ENCODE peak calls at places on chromosomes 11 and 22, in ten cellular contexts. Q is cardiac muscle cell; S is activated B cell treated with CpG ODN at 0.5 μM for 24 hours; B is SK-N-SH; D is progenitor cell of endocrine pancreas; V is A549; Y is left ventricle myocardium inferior; M is PC-9; C is sigmoid colon; U is CD4-positive, alpha-beta T cell. E is an unnamed sample.

GRCh38 chr11:125348141-125348651 is 147.9 kb downstream of the FEZ1 start:
- DNase-seq in Q (no peak), S (no peak), B (no peak), D (no peak), V (no peak), Y (no peak), M (no peak), C (no peak), U (no peak), E (no peak)

GRCh38 chr11:20110908-20111669 is 49.2 kb downstream of the DBX1 start:
- DNase-seq in Q (peak), S (no peak), B (peak), D (peak), V (peak), Y (no peak), M (peak), C (no peak), U (no peak), E (peak)

GRCh38 chr22:38443675-38444521 is 11.1 kb downstream of the KCNJ4 start:
- DNase-seq in Q (no peak), S (no peak), B (no peak), D (no peak), V (no peak), Y (no peak), M (no peak), C (no peak), U (no peak), E (no peak)

GRCh38 chr11:69102732-69103615 is 52.8 kb upstream of the SMIM38 start:
- DNase-seq in Q (no peak), S (no peak), B (peak), D (no peak), V (no peak), Y (no peak), M (peak), C (no peak), U (no peak), E (no peak)

GRCh38 chr22:22048981-22049531 is 66.5 kb upstream of the TOP3B start:
- DNase-seq in Q (no peak), S (no peak), B (no peak), D (no peak), V (no peak), Y (no peak), M (no peak), C (no peak), U (no peak), E (no peak)

GRCh38 chr22:33381531-33382406 is 323.6 kb upstream of the SYN3 start:
- DNase-seq in Q (no peak), S (no peak), B (no peak), D (no peak), V (no peak), Y (no peak), M (no peak), C (no peak), U (no peak), E (no peak)

GRCh38 chr22:27880778-27881394 is 38.2 kb downstream of the PITPNB start:
- DNase-seq in Q (peak), S (no peak), B (peak), D (no peak), V (peak), Y (no peak), M (peak), C (no peak), U (no peak), E (peak)

GRCh38 chr22:22803285-22803853 is 84.2 kb upstream of the IGLL5 start:
- DNase-seq in Q (no peak), S (no peak), B (no peak), D (no peak), V (no peak), Y (no peak), M (no peak), C (no peak), U (no peak), E (no peak)

GRCh38 chr11:111327908-111328624 is 29.7 kb downstream of the POU2AF3 start:
- DNase-seq in Q (no peak), S (no peak), B (no peak), D (no peak), V (no peak), Y (peak), M (peak), C (peak), U (no peak), E (no peak)

GRCh38 chr11:102974552-102975280 is 19.2 kb upstream of the MMP13 start:
- DNase-seq in Q (peak), S (no peak), B (no peak), D (no peak), V (no peak), Y (no peak), M (peak), C (no peak), U (no peak), E (no peak)

GRCh38 chr22:43435851-43436535 is 24.2 kb downstream of the MPPED1 start:
- DNase-seq in Q (no peak), S (no peak), B (no peak), D (no peak), V (no peak), Y (no peak), M (no peak), C (no peak), U (no peak), E (no peak)

GRCh38 chr22:19663286-19663815 is 51.0 kb upstream of the SEPTIN5 start:
- DNase-seq in Q (peak), S (no peak), B (peak), D (no peak), V (no peak), Y (peak), M (peak), C (no peak), U (no peak), E (no peak)

GRCh38 chr11:77884186-77884828 is 63.4 kb downstream of the AAMDC start:
- DNase-seq in Q (peak), S (no peak), B (no peak), D (no peak), V (no peak), Y (no peak), M (no peak), C (no peak), U (no peak), E (peak)

GRCh38 chr22:29734429-29734828 is 14.6 kb downstream of the CABP7 start:
- DNase-seq in Q (no peak), S (no peak), B (no peak), D (no peak), V (no peak), Y (no peak), M (no peak), C (no peak), U (no peak), E (no peak)

GRCh38 chr11:83600656-83601055 is 314.5 kb upstream of the CCDC90B start:
- DNase-seq in Q (no peak), S (no peak), B (no peak), D (no peak), V (no peak), Y (no peak), M (no peak), C (no peak), U (no peak), E (no peak)

GRCh38 chr11:118263694-118264567 is at the start of gene MPZL2:
- DNase-seq in Q (no peak), S (no peak), B (no peak), D (peak), V (no peak), Y (peak), M (peak), C (no peak), U (no peak), E (no peak)
- TF ChIP-seq CTCF in Q (no peak), S (no peak), B (no peak), D (no peak), V (no peak), Y (no peak), M (no peak), C (no peak), U (no peak), E (no peak)

GRCh38 chr11:96125400-96125799 is 201.5 kb upstream of the MTMR2 start:
- DNase-seq in Q (no peak), S (no peak), B (no peak), D (no peak), V (no peak), Y (no peak), M (no peak), C (no peak), U (no peak), E (no peak)

GRCh38 chr11:96123301-96123700 is 199.4 kb upstream of the MTMR2 start:
- DNase-seq in Q (no peak), S (no peak), B (no peak), D (no peak), V (no peak), Y (no peak), M (no peak), C (no peak), U (no peak), E (no peak)

GRCh38 chr11:96124155-96124554 is 200.2 kb upstream of the MTMR2 start:
- DNase-seq in Q (no peak), S (no peak), B (no peak), D (no peak), V (no peak), Y (no peak), M (no peak), C (no peak), U (no peak), E (no peak)

GRCh38 chr11:96119211-96119610 is 195.3 kb upstream of the MTMR2 start:
- DNase-seq in Q (no peak), S (no peak), B (no peak), D (no peak), V (no peak), Y (no peak), M (no peak), C (no peak), U (no peak), E (no peak)

DNA sequence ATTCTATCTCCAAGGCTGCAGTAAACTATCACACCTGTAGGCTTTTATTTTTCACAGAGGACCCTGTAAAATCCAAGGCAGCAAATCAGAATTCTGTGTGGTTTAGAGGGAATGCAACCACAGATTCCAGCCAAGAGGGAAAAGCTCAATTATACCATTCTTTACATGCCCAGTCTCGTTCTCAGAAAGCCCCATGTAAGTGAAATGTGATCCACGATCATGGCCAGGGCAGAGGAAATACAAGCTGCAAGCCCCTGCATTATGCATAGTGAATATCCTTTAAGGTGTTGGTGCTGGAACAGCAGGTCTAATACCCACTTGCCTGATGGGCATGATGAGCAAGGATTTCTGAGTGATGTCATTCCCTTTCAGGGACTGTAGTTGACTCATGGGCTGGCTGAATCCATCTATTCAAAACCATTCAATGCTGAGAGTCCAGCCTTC is 198.7 kb upstream of the MTMR2 start:
- DNase-seq in Q (no peak), S (no peak), B (no peak), D (no peak), V (no peak), Y (no peak), M (no peak), C (no peak), U (no peak), E (no peak)
- TF ChIP-seq CTCF in Q (no peak), S (no peak), B (peak), D (no peak), V (no peak), Y (no peak), M (no peak), C (no peak), U (no peak), E (no peak)

GRCh38 chr11:115504279-115505158 is at the start of gene CADM1:
- DNase-seq in Q (peak), S (no peak), B (peak), D (peak), V (peak), Y (peak), M (no peak), C (peak), U (peak), E (peak)

GRCh38 chr11:115502636-115503082 is 1.6 kb downstream of the CADM1 start:
- DNase-seq in Q (no peak), S (no peak), B (no peak), D (peak), V (no peak), Y (no peak), M (no peak), C (no peak), U (no peak), E (no peak)

GRCh38 chr11:115501895-115502589 is 2.2 kb downstream of the CADM1 start:
- DNase-seq in Q (no peak), S (no peak), B (peak), D (no peak), V (no peak), Y (no peak), M (no peak), C (no peak), U (no peak), E (no peak)

GRCh38 chr11:115503886-115504278 is 333 bp downstream of the CADM1 start:
- DNase-seq in Q (no peak), S (no peak), B (peak), D (no peak), V (peak), Y (no peak), M (no peak), C (no peak), U (no peak), E (no peak)

GRCh38 chr11:115503083-115503885 is 931 bp downstream of the CADM1 start:
- DNase-seq in Q (peak), S (no peak), B (peak), D (peak), V (peak), Y (peak), M (no peak), C (peak), U (no peak), E (peak)
- TF ChIP-seq CTCF in Q (peak), S (no peak), B (peak), D (peak), V (peak), Y (peak), M (no peak), C (no peak), U (no peak), E (no peak)

DNA sequence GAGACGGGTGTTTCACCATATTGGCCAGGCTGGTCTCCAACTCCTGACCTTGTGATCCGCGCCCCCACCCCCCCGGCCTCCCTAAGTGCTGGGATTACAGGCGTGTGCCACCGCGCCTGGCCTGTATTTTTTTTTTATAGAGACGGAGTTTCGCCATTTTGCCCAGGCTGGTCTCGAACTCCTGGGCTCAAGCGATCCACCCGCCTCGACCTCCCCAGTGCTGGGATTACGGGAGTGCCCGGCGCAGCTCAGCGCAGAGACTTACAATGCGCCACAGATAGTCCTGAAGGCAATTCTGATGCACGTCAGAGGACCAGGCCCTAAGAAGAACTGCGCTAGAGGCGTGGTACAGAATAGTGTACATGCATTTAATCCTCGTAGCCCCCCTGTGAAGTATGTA is 587 bp upstream of the VPS51 start:
- DNase-seq in Q (no peak), S (no peak), B (no peak), D (no peak), V (no peak), Y (no peak), M (no peak), C (no peak), U (no peak), E (no peak)
- TF ChIP-seq CTCF in Q (no peak), S (no peak), B (no peak), D (no peak), V (no peak), Y (no peak), M (no peak), C (no peak), U (no peak), E (no peak)

GRCh38 chr11:123429851-123430735 is at the start of gene GRAMD1B:
- DNase-seq in Q (peak), S (peak), B (peak), D (peak), V (peak), Y (peak), M (peak), C (no peak), U (peak), E (peak)
- TF ChIP-seq CTCF in Q (peak), S (no peak), B (peak), D (peak), V (peak), Y (peak), M (no peak), C (no peak), U (no peak), E (no peak)

E was measured in HL-60.